ENCODE peak calls at places on chromosomes 1 and 21, in six cellular contexts. One of them, this sample, is unnamed.

GRCh38 chr1:209645574-209646452 is 6.4 kb downstream of the LAMB3 start:
- DNase-seq in NCI-H1092: no peak
- DNase-seq in activated naive CD4-positive, alpha-beta T cell: no peak
- DNase-seq in DMS79 treated with DMSO at 0.1 percent for 48 hours: no peak
- DNase-seq in mammary epithelial cell: peak
- DNase-seq in BE2C: no peak
- DNase-seq in this sample: no peak

GRCh38 chr21:17512245-17513213 is at the start of gene CXADR:
- DNase-seq in mammary epithelial cell: peak
- DNase-seq in activated naive CD4-positive, alpha-beta T cell: peak
- DNase-seq in BE2C: peak
- DNase-seq in NCI-H1092: peak
- DNase-seq in DMS79 treated with DMSO at 0.1 percent for 48 hours: peak
- DNase-seq in this sample: peak

GRCh38 chr1:67580671-67581403 is 104.2 kb upstream of the GADD45A start:
- DNase-seq in activated naive CD4-positive, alpha-beta T cell: no peak
- DNase-seq in DMS79 treated with DMSO at 0.1 percent for 48 hours: no peak
- DNase-seq in mammary epithelial cell: peak
- DNase-seq in BE2C: no peak
- DNase-seq in NCI-H1092: no peak
- DNase-seq in this sample: no peak

GRCh38 chr1:171715813-171716251 is 26.0 kb downstream of the VAMP4 start:
- DNase-seq in mammary epithelial cell: peak
- DNase-seq in NCI-H1092: no peak
- DNase-seq in activated naive CD4-positive, alpha-beta T cell: no peak
- DNase-seq in BE2C: no peak
- DNase-seq in DMS79 treated with DMSO at 0.1 percent for 48 hours: peak
- DNase-seq in this sample: no peak

GRCh38 chr1:81414417-81415087 is 386.2 kb upstream of the ADGRL2 start:
- DNase-seq in DMS79 treated with DMSO at 0.1 percent for 48 hours: no peak
- DNase-seq in NCI-H1092: peak
- DNase-seq in BE2C: peak
- DNase-seq in activated naive CD4-positive, alpha-beta T cell: no peak
- DNase-seq in mammary epithelial cell: no peak
- DNase-seq in this sample: peak

GRCh38 chr1:67952071-67952470 is 98.4 kb downstream of the DIRAS3 start:
- DNase-seq in mammary epithelial cell: peak
- DNase-seq in BE2C: no peak
- DNase-seq in NCI-H1092: no peak
- DNase-seq in DMS79 treated with DMSO at 0.1 percent for 48 hours: no peak
- DNase-seq in activated naive CD4-positive, alpha-beta T cell: no peak
- DNase-seq in this sample: no peak

GRCh38 chr1:26542781-26543443 is 13.4 kb downstream of the RPS6KA1 start:
- DNase-seq in mammary epithelial cell: no peak
- DNase-seq in BE2C: no peak
- DNase-seq in activated naive CD4-positive, alpha-beta T cell: no peak
- DNase-seq in DMS79 treated with DMSO at 0.1 percent for 48 hours: no peak
- DNase-seq in NCI-H1092: no peak
- DNase-seq in this sample: no peak

GRCh38 chr1:152926091-152926490 is 17.7 kb downstream of the IVL start:
- DNase-seq in activated naive CD4-positive, alpha-beta T cell: no peak
- DNase-seq in DMS79 treated with DMSO at 0.1 percent for 48 hours: no peak
- DNase-seq in NCI-H1092: no peak
- DNase-seq in mammary epithelial cell: peak
- DNase-seq in BE2C: no peak
- DNase-seq in this sample: no peak

GRCh38 chr1:161482610-161483009 is 22.6 kb upstream of the FCGR2A start:
- DNase-seq in activated naive CD4-positive, alpha-beta T cell: no peak
- DNase-seq in NCI-H1092: no peak
- DNase-seq in DMS79 treated with DMSO at 0.1 percent for 48 hours: no peak
- DNase-seq in BE2C: no peak
- DNase-seq in mammary epithelial cell: peak
- DNase-seq in this sample: no peak

GRCh38 chr1:59499956-59500569 is 203.2 kb downstream of the FGGY start:
- DNase-seq in DMS79 treated with DMSO at 0.1 percent for 48 hours: no peak
- DNase-seq in activated naive CD4-positive, alpha-beta T cell: no peak
- DNase-seq in NCI-H1092: no peak
- DNase-seq in mammary epithelial cell: no peak
- DNase-seq in BE2C: no peak
- DNase-seq in this sample: no peak

GRCh38 chr1:147111381-147112130 is 60.7 kb downstream of the PRKAB2 start:
- DNase-seq in activated naive CD4-positive, alpha-beta T cell: no peak
- DNase-seq in BE2C: no peak
- DNase-seq in DMS79 treated with DMSO at 0.1 percent for 48 hours: no peak
- DNase-seq in mammary epithelial cell: peak
- DNase-seq in NCI-H1092: no peak
- DNase-seq in this sample: no peak

GRCh38 chr1:230327892-230328284 is 98.2 kb downstream of the PGBD5 start:
- DNase-seq in activated naive CD4-positive, alpha-beta T cell: no peak
- DNase-seq in BE2C: no peak
- DNase-seq in DMS79 treated with DMSO at 0.1 percent for 48 hours: no peak
- DNase-seq in mammary epithelial cell: no peak
- DNase-seq in NCI-H1092: no peak
- DNase-seq in this sample: no peak

GRCh38 chr1:40090652-40091355 is 6.2 kb downstream of the PPT1 start:
- DNase-seq in BE2C: no peak
- DNase-seq in mammary epithelial cell: no peak
- DNase-seq in NCI-H1092: no peak
- DNase-seq in DMS79 treated with DMSO at 0.1 percent for 48 hours: no peak
- DNase-seq in activated naive CD4-positive, alpha-beta T cell: no peak
- DNase-seq in this sample: no peak

GRCh38 chr1:119010201-119010600 is 22.1 kb upstream of the TBX15 start:
- DNase-seq in NCI-H1092: no peak
- DNase-seq in mammary epithelial cell: peak
- DNase-seq in activated naive CD4-positive, alpha-beta T cell: no peak
- DNase-seq in DMS79 treated with DMSO at 0.1 percent for 48 hours: no peak
- DNase-seq in BE2C: no peak
- DNase-seq in this sample: no peak

GRCh38 chr1:5250336-5250735 is 595.9 kb downstream of the AJAP1 start:
- DNase-seq in mammary epithelial cell: no peak
- DNase-seq in NCI-H1092: no peak
- DNase-seq in BE2C: no peak
- DNase-seq in DMS79 treated with DMSO at 0.1 percent for 48 hours: no peak
- DNase-seq in activated naive CD4-positive, alpha-beta T cell: no peak
- DNase-seq in this sample: no peak

GRCh38 chr1:200022239-200022804 is 5.2 kb upstream of the NR5A2 start:
- DNase-seq in BE2C: no peak
- DNase-seq in activated naive CD4-positive, alpha-beta T cell: no peak
- DNase-seq in NCI-H1092: no peak
- DNase-seq in mammary epithelial cell: no peak
- DNase-seq in DMS79 treated with DMSO at 0.1 percent for 48 hours: no peak
- DNase-seq in this sample: peak

GRCh38 chr1:22418852-22419480 is 32.7 kb upstream of the ZBTB40 start:
- DNase-seq in activated naive CD4-positive, alpha-beta T cell: no peak
- DNase-seq in mammary epithelial cell: no peak
- DNase-seq in DMS79 treated with DMSO at 0.1 percent for 48 hours: no peak
- DNase-seq in BE2C: no peak
- DNase-seq in NCI-H1092: no peak
- DNase-seq in this sample: no peak